ENCODE peak calls at places on chromosomes 4 and X, in nine cellular contexts. Z is body of pancreas, E is thoracic aorta, C is pancreas, W is uterus, O is OCI-LY7, P is GM12878, B is IMR-90, F is AG04450. Q is an unnamed sample.

GRCh38 chr4:178063568-178063967 is 621.3 kb upstream of the AGA start:
- DNase-seq in F (no peak), E (no peak), C (no peak), P (no peak), B (no peak), O (no peak), W (no peak), Z (no peak), Q (no peak)

GRCh38 chr4:93710101-93710846 is 118.3 kb upstream of the ATOH1 start:
- DNase-seq in O (no peak), Z (peak), E (no peak), F (no peak), P (peak), B (no peak), W (no peak), C (no peak), Q (no peak)

GRCh38 chr4:174580597-174580996 is 58.3 kb upstream of the HPGD start:
- DNase-seq in Z (no peak), O (no peak), E (no peak), F (no peak), B (no peak), C (no peak), P (no peak), W (no peak), Q (no peak)

GRCh38 chr4:178976861-178977260 is 1534.6 kb upstream of the AGA start:
- DNase-seq in C (no peak), Z (no peak), W (no peak), O (no peak), B (no peak), F (no peak), E (no peak), P (no peak), Q (no peak)

GRCh38 chr4:1411436-1412375 is 5.5 kb upstream of the NKX1-1 start:
- DNase-seq in F (no peak), Z (no peak), E (no peak), C (no peak), P (no peak), W (no peak), O (no peak), B (no peak), Q (peak)

GRCh38 chrX:79195027-79195426 is 50.5 kb downstream of the GPR174 start:
- DNase-seq in E (no peak), W (no peak), F (no peak), Z (no peak), P (no peak), C (no peak), B (no peak), O (no peak), Q (no peak)

GRCh38 chr4:110668463-110669245 is 45.8 kb upstream of the PITX2 start:
- DNase-seq in W (no peak), F (no peak), Z (no peak), E (no peak), C (no peak), P (no peak), O (no peak), B (no peak), Q (no peak)

GRCh38 chrX:45852884-45853283 is 652.2 kb upstream of the DIPK2B start:
- DNase-seq in C (no peak), B (no peak), O (no peak), E (no peak), P (no peak), F (no peak), Z (no peak), W (no peak), Q (no peak)

GRCh38 chr4:212438-213174 is 88.3 kb downstream of the ZNF718 start:
- DNase-seq in Z (peak), E (peak), P (no peak), C (peak), O (no peak), B (peak), W (peak), F (peak), Q (no peak)

GRCh38 chr4:14581741-14582140 is 420.5 kb upstream of the CPEB2 start:
- DNase-seq in C (no peak), O (no peak), W (no peak), B (no peak), F (no peak), Z (no peak), P (no peak), E (no peak), Q (no peak)

GRCh38 chr4:163264934-163265333 is 67.5 kb downstream of the NPY1R start:
- DNase-seq in B (no peak), C (no peak), F (no peak), E (no peak), P (no peak), O (no peak), W (no peak), Z (no peak), Q (no peak)

GRCh38 chr4:4641661-4642180 is 99.9 kb upstream of the STX18 start:
- DNase-seq in B (no peak), P (no peak), F (no peak), Z (no peak), O (no peak), E (no peak), C (no peak), W (no peak), Q (no peak)

GRCh38 chr4:4639370-4639769 is 97.5 kb upstream of the STX18 start:
- DNase-seq in E (no peak), B (no peak), P (no peak), F (no peak), O (no peak), W (no peak), C (no peak), Z (no peak), Q (no peak)

GRCh38 chr4:4643306-4643705 is 101.5 kb upstream of the STX18 start:
- DNase-seq in P (no peak), F (no peak), W (no peak), E (no peak), C (no peak), B (no peak), Z (no peak), O (no peak), Q (no peak)

GRCh38 chr4:4642201-4643025 is 100.6 kb upstream of the STX18 start:
- DNase-seq in Z (no peak), E (no peak), O (no peak), P (no peak), F (no peak), W (no peak), C (no peak), B (no peak), Q (no peak)

GRCh38 chr4:4640692-4641091 is 98.8 kb upstream of the STX18 start:
- DNase-seq in P (no peak), E (no peak), B (no peak), W (no peak), Z (no peak), C (no peak), O (no peak), F (no peak), Q (no peak)
- TF ChIP-seq CTCF in P (no peak), E (no peak), B (no peak), W (no peak), Z (no peak), C (no peak), O (no peak), F (no peak), Q (no peak)

DNA sequence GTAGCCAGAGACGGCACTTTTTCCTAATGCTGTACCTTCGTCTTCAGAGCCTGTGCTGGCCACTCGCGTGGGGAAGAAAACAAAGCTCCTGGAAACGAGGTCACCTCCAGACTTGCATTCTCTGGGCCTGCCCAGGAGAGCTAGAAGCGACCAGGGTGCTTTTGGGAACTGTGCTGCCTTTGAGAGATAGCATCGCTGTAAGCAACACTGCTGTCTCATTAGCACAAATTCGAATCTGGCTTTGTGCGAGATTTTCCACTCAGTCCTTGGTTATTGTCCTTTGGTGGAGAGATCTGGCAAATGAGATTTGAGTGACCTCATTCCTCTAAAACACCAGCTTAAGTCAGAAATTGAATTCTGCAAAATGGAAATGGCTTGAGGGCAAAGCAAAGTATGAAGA is 66.1 kb upstream of the TLR3 start:
- DNase-seq in C (no peak), B (no peak), F (no peak), W (no peak), P (no peak), E (no peak), Z (no peak), O (no peak), Q (no peak)
- H3K4me3 ChIP-seq in C (no peak), B (no peak), F (no peak), W (no peak), P (no peak), E (peak), Z (no peak), O (no peak), Q (no peak)

DNA sequence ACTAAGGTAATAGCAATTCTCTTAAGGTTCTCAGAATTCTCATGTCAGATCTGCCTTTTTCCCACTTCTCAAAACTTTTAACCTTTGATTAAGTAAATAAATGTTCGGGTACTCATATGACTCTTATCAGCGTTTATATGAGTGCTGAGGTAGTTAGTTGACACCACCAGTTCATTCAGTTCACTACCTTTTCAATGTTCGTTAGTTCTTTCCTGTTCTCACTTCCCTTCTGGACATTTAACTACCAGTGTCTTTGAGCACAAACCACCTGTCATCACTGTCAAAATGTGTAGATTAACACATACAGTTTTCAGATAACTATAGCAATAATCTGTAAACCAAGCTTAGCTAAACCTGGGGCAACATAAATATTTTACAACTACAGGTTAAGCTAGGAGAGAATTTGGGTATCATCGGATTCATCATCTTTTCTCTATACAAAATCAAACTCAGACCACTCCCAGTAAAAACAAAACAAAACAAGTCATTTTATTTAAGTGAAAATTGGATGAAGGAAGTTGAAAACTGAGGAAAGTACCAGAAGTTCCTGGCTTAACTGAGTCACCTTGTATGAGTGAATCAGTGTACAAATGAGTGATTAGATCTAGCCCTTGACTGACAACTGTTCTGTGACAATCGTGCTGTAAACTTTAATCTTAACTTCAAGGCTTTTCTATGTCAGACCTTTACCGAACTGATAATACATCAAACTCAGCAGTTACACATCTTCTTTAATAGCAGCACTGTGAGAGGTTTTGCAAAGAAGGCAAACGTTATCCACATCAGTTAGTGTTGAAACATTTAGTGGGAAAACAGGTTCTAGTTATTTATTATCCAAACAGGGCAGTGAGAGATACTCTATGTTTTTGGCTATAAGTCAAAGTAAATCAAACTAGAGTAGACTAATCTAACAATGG is 41.9 kb downstream of the ARHGEF38 start:
- DNase-seq in W (no peak), E (no peak), P (peak), F (no peak), C (no peak), B (no peak), Z (no peak), O (peak), Q (no peak)
- H3K27ac ChIP-seq in W (no peak), E (no peak), P (peak), F (no peak), C (peak), B (no peak), Z (peak), O (no peak), Q (peak)

GRCh38 chr4:26023191-26023972 is 109.4 kb downstream of the SMIM20 start:
- DNase-seq in F (no peak), O (no peak), P (no peak), Z (no peak), B (no peak), C (no peak), E (no peak), W (no peak), Q (no peak)

GRCh38 chr4:26022346-26022891 is 108.4 kb downstream of the SMIM20 start:
- DNase-seq in P (no peak), C (peak), O (no peak), Z (peak), E (no peak), W (no peak), F (peak), B (peak), Q (no peak)

GRCh38 chr4:26020896-26021295 is 106.9 kb downstream of the SMIM20 start:
- DNase-seq in O (no peak), E (no peak), C (no peak), P (no peak), B (peak), W (no peak), F (peak), Z (no peak), Q (no peak)

GRCh38 chr4:26021417-26022345 is 107.7 kb downstream of the SMIM20 start:
- DNase-seq in C (no peak), B (no peak), F (no peak), E (no peak), Z (peak), O (no peak), P (no peak), W (no peak), Q (no peak)

DNA sequence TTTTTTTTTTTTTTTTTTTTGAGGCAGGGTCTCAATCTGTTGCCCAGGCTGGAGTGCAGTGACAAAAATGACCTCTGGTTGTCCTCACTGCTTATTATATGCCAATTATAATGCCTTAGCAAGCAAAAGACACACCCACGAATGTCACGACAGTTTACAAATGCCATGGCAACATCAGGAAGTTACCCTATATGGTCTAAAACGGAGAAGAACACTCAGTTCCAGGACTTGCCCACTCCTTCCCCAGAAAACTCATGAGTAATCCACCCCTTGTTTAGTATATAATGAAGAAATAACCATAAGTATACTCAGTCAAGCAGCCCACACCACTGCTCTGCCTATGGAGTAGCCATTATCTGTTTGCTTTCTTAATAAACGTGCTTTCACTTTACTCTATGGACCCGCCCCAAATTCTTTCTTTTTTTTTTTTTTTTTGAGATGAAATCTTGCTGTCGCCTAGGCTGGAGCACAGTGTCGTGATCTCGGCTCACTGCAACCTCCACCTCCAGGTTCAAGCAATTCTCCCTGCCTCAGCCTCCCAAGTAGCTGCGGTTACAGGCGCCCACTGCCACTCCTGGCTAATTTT is 106.2 kb downstream of the SMIM20 start:
- DNase-seq in E (no peak), B (peak), F (peak), P (no peak), Z (no peak), C (no peak), O (no peak), W (no peak), Q (no peak)
- TF ChIP-seq CTCF in E (no peak), B (no peak), F (no peak), P (no peak), Z (no peak), C (no peak), O (no peak), W (no peak), Q (no peak)

DNA sequence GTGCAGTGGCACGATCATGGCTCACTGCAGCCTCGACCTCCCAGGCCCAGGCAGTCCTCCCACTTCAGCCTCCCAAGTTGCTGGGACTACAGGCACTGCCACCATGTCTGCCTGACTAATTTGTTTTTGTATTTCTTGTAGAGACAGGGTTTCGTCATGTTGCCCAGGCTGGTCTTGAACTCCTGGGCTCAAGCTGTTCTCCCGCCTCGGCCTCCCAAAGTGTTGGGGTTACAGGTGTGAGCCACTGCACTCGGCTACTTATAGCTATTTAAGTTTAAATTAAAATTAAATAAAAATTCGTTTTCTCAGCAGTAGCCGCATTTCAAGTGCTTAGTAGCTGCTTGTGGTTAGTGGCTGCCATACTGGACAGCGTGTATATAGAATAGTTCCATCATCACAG is 3.5 kb downstream of the SMAD1 start:
- DNase-seq in O (no peak), Z (no peak), E (no peak), W (no peak), C (no peak), B (no peak), F (no peak), P (no peak), Q (no peak)
- H3K4me3 ChIP-seq in O (peak), Z (no peak), E (no peak), W (no peak), C (no peak), B (no peak), F (no peak), P (no peak), Q (no peak)

GRCh38 chr4:169659736-169660670 is 39.6 kb downstream of the CLCN3 start:
- DNase-seq in F (peak), O (peak), C (peak), B (peak), E (peak), W (peak), P (peak), Z (peak), Q (peak)

GRCh38 chr4:169657470-169658107 is 37.2 kb downstream of the CLCN3 start:
- DNase-seq in W (no peak), E (no peak), C (no peak), O (no peak), Z (no peak), B (no peak), P (no peak), F (no peak), Q (no peak)

GRCh38 chr4:169660929-169661328 is 40.6 kb downstream of the CLCN3 start:
- DNase-seq in Z (no peak), F (no peak), P (no peak), O (no peak), E (no peak), W (no peak), B (no peak), C (no peak), Q (no peak)

GRCh38 chr4:169658196-169658595 is 37.8 kb downstream of the CLCN3 start:
- DNase-seq in P (no peak), Z (no peak), E (no peak), F (no peak), B (no peak), O (no peak), C (no peak), W (no peak), Q (no peak)

GRCh38 chr4:169658970-169659735 is 38.8 kb downstream of the CLCN3 start:
- DNase-seq in E (no peak), P (no peak), F (no peak), B (no peak), Z (no peak), W (no peak), C (no peak), O (no peak), Q (no peak)
- H3K27ac ChIP-seq in E (peak), P (peak), F (peak), B (peak), Z (peak), W (peak), C (peak), O (peak), Q (peak)

DNA sequence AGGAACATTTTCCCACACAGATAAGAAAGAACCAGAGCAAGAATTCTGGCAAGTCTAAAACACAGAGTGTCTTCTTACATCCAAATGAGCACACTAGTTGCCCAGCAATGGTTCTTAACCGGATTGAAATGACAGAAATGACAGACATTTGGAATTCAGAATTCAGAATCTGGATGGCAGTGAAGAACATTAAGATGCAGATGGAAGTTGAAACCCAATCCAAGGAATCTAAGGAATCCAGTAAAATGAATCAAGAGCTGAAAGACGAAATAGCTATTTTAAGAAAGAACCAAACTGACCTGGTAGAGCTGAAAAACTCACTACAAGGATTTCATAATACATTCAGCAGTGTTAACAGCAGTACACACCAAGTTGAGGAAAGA is 21.5 kb downstream of the ANAPC10 start:
- DNase-seq in E (no peak), W (no peak), O (no peak), Z (no peak), F (no peak), B (peak), P (no peak), C (no peak), Q (no peak)
- TF ChIP-seq CTCF in E (no peak), W (no peak), O (no peak), Z (no peak), F (no peak), B (no peak), P (no peak), C (no peak), Q (no peak)